ENCODE peak calls at places on chromosomes 6 and 20, in four cellular contexts. J is H1, V is K562, R is GM12878. I is an unnamed sample.

GRCh38 chr20:6685181-6685582 is 82.3 kb upstream of the BMP2 start:
- DNase-seq in J (no peak), V (no peak), R (no peak), I (no peak)

GRCh38 chr20:45946149-45946970 is 11.9 kb downstream of the PCIF1 start:
- DNase-seq in J (no peak), V (no peak), R (no peak), I (no peak)

GRCh38 chr6:83853968-83854501 is 875 bp downstream of the RIPPLY2 start:
- DNase-seq in J (no peak), V (no peak), R (no peak), I (peak; percentile 65)

GRCh38 chr6:6842301-6842700 is 253.8 kb downstream of the LY86 start:
- DNase-seq in J (no peak), V (no peak), R (no peak), I (no peak)

GRCh38 chr6:157020398-157021266 is 243.5 kb downstream of the ARID1B start:
- DNase-seq in J (no peak), V (peak; percentile 77), R (no peak), I (peak; percentile 80)

GRCh38 chr20:53786071-53786444 is 192.4 kb upstream of the ZNF217 start:
- DNase-seq in J (no peak), V (no peak), R (no peak), I (no peak)

GRCh38 chr6:109527989-109528388 is 45.0 kb upstream of the ZBTB24 start:
- DNase-seq in J (no peak), V (peak; percentile 42), R (no peak), I (no peak)

GRCh38 chr20:31523361-31524283 is 9.4 kb downstream of the HM13 start:
- DNase-seq in J (no peak), V (no peak), R (no peak), I (no peak)

GRCh38 chr6:100763617-100764016 is 117.5 kb downstream of the ASCC3 start:
- DNase-seq in J (peak; percentile 27), V (no peak), R (no peak), I (no peak)

GRCh38 chr6:151617539-151617938 is 123.7 kb downstream of the CCDC170 start:
- DNase-seq in J (no peak), V (no peak), R (no peak), I (no peak)

GRCh38 chr20:17026346-17026745 is 200.5 kb upstream of the PCSK2 start:
- DNase-seq in J (no peak), V (no peak), R (no peak), I (no peak)

GRCh38 chr6:21331221-21331620 is 262.3 kb upstream of the SOX4 start:
- DNase-seq in J (no peak), V (no peak), R (no peak), I (no peak)
- TF ChIP-seq USF2 in J (no peak), V (no peak), R (no peak), I (no peak)

GRCh38 chr6:158286413-158286812 is 25.9 kb upstream of the TULP4 start:
- DNase-seq in J (no peak), V (no peak), R (no peak), I (no peak)
- TF ChIP-seq TAF1 in J (no peak), V (no peak), R (no peak), I (no peak)

GRCh38 chr6:169841251-169841650 is 89.8 kb downstream of the ERMARD start:
- DNase-seq in J (no peak), V (no peak), R (no peak), I (no peak)

GRCh38 chr6:169839898-169840631 is 88.6 kb downstream of the ERMARD start:
- DNase-seq in J (no peak), V (no peak), R (no peak), I (peak; percentile 8)

GRCh38 chr6:169839029-169839481 is 87.6 kb downstream of the ERMARD start:
- DNase-seq in J (no peak), V (no peak), R (no peak), I (peak; percentile 80)

GRCh38 chr6:169838291-169839028 is 87.0 kb downstream of the ERMARD start:
- DNase-seq in J (no peak), V (no peak), R (no peak), I (peak; percentile 85)

DNA sequence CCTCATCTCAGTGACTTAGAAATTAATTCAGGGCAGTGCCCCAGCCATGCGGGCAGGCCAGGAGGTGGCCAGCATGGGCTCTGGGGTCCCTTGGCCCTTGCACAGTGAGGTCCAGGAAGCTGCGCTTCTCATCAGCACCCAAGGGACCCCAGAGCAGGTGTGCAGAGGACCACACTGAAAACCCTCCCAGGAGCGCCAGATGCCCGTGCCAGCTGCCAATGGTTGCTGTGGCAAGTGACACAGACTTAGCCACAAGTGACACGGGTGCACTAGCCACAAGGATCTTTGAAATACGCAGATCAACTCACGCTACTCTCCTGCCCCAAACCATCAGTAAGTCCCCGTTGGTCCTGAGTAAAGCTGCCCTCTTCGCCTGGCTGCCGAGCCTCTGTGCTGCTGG is 88.1 kb downstream of the ERMARD start:
- DNase-seq in J (no peak), V (no peak), R (no peak), I (no peak)
- TF ChIP-seq NRF1 in J (no peak), V (no peak), R (no peak), I (no peak)

GRCh38 chr20:50009521-50010454 is 27.0 kb downstream of the SNAI1 start:
- DNase-seq in J (no peak), V (no peak), R (no peak), I (no peak)

GRCh38 chr20:50013976-50014375 is 31.2 kb downstream of the SNAI1 start:
- DNase-seq in J (no peak), V (no peak), R (no peak), I (no peak)

GRCh38 chr20:50015636-50015992 is 32.8 kb downstream of the SNAI1 start:
- DNase-seq in J (no peak), V (no peak), R (no peak), I (no peak)

GRCh38 chr20:50014570-50015562 is 32.1 kb downstream of the SNAI1 start:
- DNase-seq in J (no peak), V (no peak), R (no peak), I (peak; percentile 86)

DNA sequence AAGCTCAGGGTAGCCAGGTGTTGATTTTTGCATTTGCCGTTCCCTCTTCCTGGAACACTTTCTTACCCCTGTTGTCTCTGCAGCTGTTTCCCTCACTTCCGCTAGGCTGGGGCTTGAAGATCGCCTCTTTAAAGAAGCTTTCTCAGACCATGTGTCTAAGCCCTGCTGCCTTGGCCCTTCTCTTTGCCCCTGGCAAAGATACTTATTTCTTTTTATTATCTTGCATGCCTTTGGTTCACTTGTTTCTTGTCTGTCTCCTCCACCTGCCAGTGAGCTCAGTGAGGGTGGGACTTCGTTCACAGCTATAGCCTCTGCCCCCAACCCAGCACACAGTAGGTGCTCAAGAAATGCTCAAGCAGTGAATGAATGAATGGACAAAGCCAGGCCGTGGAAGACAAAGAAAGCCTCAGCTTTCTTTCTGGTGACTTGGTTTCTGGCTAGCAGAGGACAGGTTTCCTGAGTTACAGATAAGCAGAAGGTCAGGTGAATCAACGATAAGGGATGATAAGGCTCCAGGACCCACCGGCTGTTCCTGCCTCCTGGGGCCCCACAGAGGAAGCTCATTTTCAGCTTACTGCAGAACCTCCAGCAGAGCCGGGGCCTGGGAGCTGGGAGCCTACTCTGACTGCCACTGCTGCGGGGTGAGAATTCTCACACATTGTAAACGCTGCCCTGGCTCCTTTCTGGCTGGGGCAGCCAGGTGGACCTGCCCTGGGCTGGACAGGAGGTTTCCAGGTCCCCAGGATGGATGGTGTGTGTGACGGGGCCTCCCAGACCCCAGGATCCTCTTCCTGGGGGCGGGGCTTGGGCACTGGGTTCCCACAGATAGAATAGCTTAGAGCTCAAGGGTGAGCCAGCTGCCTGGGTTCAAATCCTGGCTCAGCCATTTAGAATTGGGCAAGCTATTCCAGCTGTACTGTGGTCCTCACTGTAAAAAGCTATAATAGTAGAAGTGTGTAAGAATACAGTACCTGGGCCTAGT is 29.8 kb downstream of the SNAI1 start:
- DNase-seq in J (no peak), V (peak; percentile 78), R (no peak), I (peak; percentile 51)
- TF ChIP-seq USF2 in J (no peak), V (no peak), R (no peak), I (no peak)

DNA sequence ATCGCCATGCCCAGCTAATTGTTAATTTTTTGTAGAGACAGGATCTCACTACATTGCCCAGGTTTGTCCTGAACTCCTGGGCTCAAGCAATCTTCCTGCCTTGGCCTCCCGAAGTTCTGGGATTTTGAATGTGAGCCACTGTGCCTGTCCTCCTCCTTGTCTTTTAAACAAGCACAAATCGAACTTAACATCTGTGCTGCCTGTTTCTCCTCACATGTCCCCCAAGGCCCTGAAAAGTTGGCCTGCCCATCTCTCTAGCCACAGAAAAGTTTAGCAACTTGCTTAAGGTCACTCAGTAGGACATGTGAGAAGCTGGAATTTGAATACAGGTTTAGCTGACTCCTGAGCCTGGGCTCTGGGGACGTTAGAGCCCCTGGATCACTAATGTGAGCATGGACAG is 115.7 kb upstream of the KCNG1 start:
- DNase-seq in J (no peak), V (no peak), R (no peak), I (no peak)
- TF ChIP-seq TAF1 in J (no peak), V (no peak), R (no peak), I (no peak)

GRCh38 chr6:32371204-32371603 is 499 bp downstream of the TSBP1 start:
- DNase-seq in J (no peak), V (no peak), R (no peak), I (no peak)
- TF ChIP-seq NRF1 in J (no peak), V (no peak), R (no peak), I (no peak)

GRCh38 chr20:52749020-52749419 is 223.1 kb upstream of the TSHZ2 start:
- DNase-seq in J (no peak), V (no peak), R (no peak), I (peak; percentile 22)

GRCh38 chr20:52746190-52746589 is 226.0 kb upstream of the TSHZ2 start:
- DNase-seq in J (peak; percentile 43), V (no peak), R (no peak), I (no peak)

GRCh38 chr20:52746768-52747167 is 225.4 kb upstream of the TSHZ2 start:
- DNase-seq in J (no peak), V (no peak), R (no peak), I (peak; percentile 59)

GRCh38 chr20:52748235-52748950 is 223.8 kb upstream of the TSHZ2 start:
- DNase-seq in J (no peak), V (no peak), R (no peak), I (peak; percentile 7)

GRCh38 chr20:52747736-52748135 is 224.4 kb upstream of the TSHZ2 start:
- DNase-seq in J (no peak), V (peak; percentile 8), R (no peak), I (peak; percentile 30)
- TF ChIP-seq USF2 in J (no peak), V (no peak), R (no peak), I (no peak)

GRCh38 chr20:608970-609369 is 1.1 kb downstream of the TCF15 start:
- DNase-seq in J (no peak), V (no peak), R (no peak), I (no peak)

GRCh38 chr20:611843-612185 is 1.7 kb upstream of the TCF15 start:
- DNase-seq in J (no peak), V (no peak), R (no peak), I (no peak)

GRCh38 chr20:611047-611842 is 1.1 kb upstream of the TCF15 start:
- DNase-seq in J (no peak), V (no peak), R (no peak), I (no peak)

GRCh38 chr20:609371-609964 is 641 bp downstream of the TCF15 start:
- DNase-seq in J (no peak), V (no peak), R (no peak), I (peak; percentile 75)

GRCh38 chr20:610130-611046 is at the start of gene TCF15:
- DNase-seq in J (no peak), V (peak; percentile 98), R (no peak), I (peak; percentile 100)
- TF ChIP-seq TAF1 in J (no peak), V (no peak), R (no peak), I (no peak)

I was measured in SK-N-SH.